ENCODE peak calls at places on chromosomes 7 and 10, in eight cellular contexts. K, Y, I, C, J, Q, G and U are unnamed samples.

GRCh38 chr10:70494966-70495365 is 16.4 kb downstream of the PALD1 start:
- DNase-seq in Q (no peak), J (no peak), C (no peak), K (peak; percentile 87), I (no peak), G (no peak), Y (no peak), U (no peak)

GRCh38 chr10:43218206-43218950 is 48.5 kb downstream of the RASGEF1A start:
- DNase-seq in K (peak; percentile 64), I (peak; percentile 86), C (no peak), G (no peak), Q (no peak), Y (no peak), J (no peak), U (no peak)

GRCh38 chr7:157507987-157508386 is 171.2 kb downstream of the DNAJB6 start:
- DNase-seq in J (no peak), I (no peak), K (peak; percentile 34), G (no peak), C (no peak), Q (no peak), Y (no peak), U (no peak)

GRCh38 chr10:74882831-74883230 is 56.4 kb downstream of the KAT6B start:
- DNase-seq in J (no peak), C (no peak), Y (peak; percentile 27), G (no peak), I (peak; percentile 45), Q (no peak), K (no peak), U (no peak)

GRCh38 chr7:55247466-55247865 is 117.7 kb upstream of the LANCL2 start:
- DNase-seq in Q (no peak), G (no peak), I (peak; percentile 68), C (peak; percentile 45), J (no peak), K (no peak), Y (no peak), U (no peak)

GRCh38 chr7:99392659-99393362 is 15.6 kb downstream of the PDAP1 start:
- DNase-seq in C (no peak), I (peak; percentile 58), J (peak; percentile 83), G (peak; percentile 91), Y (no peak), K (peak; percentile 95), Q (peak; percentile 95), U (peak; percentile 93)

GRCh38 chr10:133373104-133373624 is at the start of gene ECHS1:
- DNase-seq in C (peak; percentile 84), G (peak; percentile 95), K (peak; percentile 100), Y (peak; percentile 63), I (peak; percentile 83), J (peak; percentile 97), Q (peak; percentile 100), U (peak; percentile 95)

GRCh38 chr7:105097619-105098018 is 83.6 kb downstream of the KMT2E start:
- DNase-seq in I (peak; percentile 81), Q (no peak), G (no peak), K (no peak), J (no peak), C (peak; percentile 71), Y (peak; percentile 72), U (no peak)

GRCh38 chr10:7408494-7409044 is 2.3 kb downstream of the SFMBT2 start:
- DNase-seq in Q (peak; percentile 90), J (peak; percentile 79), C (no peak), Y (no peak), G (no peak), K (peak; percentile 91), I (peak; percentile 44), U (no peak)

GRCh38 chr10:46250898-46251856 is 35.6 kb upstream of the ANTXRL start:
- DNase-seq in Q (no peak), I (no peak), C (no peak), Y (no peak), J (no peak), G (peak; percentile 58), K (no peak), U (no peak)

GRCh38 chr10:103679096-103679790 is 176.1 kb downstream of the SH3PXD2A start:
- DNase-seq in Q (no peak), Y (no peak), I (peak; percentile 40), K (no peak), G (no peak), J (no peak), C (no peak), U (no peak)

GRCh38 chr10:79098596-79099015 is 29.8 kb downstream of the ZMIZ1 start:
- DNase-seq in I (peak; percentile 88), Y (no peak), Q (no peak), K (no peak), C (no peak), J (no peak), G (no peak), U (no peak)

GRCh38 chr7:477626-478220 is 41.9 kb downstream of the PDGFA start:
- DNase-seq in G (peak; percentile 11), I (peak; percentile 33), C (no peak), K (peak; percentile 43), J (peak; percentile 16), Y (no peak), Q (no peak), U (peak; percentile 74)

GRCh38 chr7:149785983-149786382 is 12.6 kb upstream of the ZNF467 start:
- DNase-seq in J (no peak), I (no peak), Y (no peak), C (no peak), G (no peak), K (no peak), Q (no peak), U (no peak)

GRCh38 chr7:130891254-130892094 is 157.5 kb upstream of the KLF14 start:
- DNase-seq in I (peak; percentile 98), K (no peak), Y (peak; percentile 83), C (peak; percentile 95), J (peak; percentile 53), Q (no peak), G (no peak), U (no peak)

GRCh38 chr10:69311309-69311708 is 33.0 kb downstream of the HK1 start:
- DNase-seq in G (no peak), J (no peak), I (no peak), K (no peak), Y (no peak), Q (no peak), C (no peak), U (no peak)

GRCh38 chr7:537911-538634 is 18.4 kb upstream of the PDGFA start:
- DNase-seq in I (peak; percentile 93), Q (peak; percentile 71), G (no peak), C (peak; percentile 67), J (peak; percentile 89), K (peak; percentile 89), Y (peak; percentile 63), U (no peak)

GRCh38 chr10:98416589-98416988 is 1.6 kb upstream of the PYROXD2 start:
- DNase-seq in Y (no peak), I (no peak), G (no peak), K (no peak), J (no peak), Q (no peak), C (no peak), U (no peak)

GRCh38 chr7:27923308-27923980 is 183.5 kb downstream of the TAX1BP1 start:
- DNase-seq in I (no peak), G (no peak), K (peak; percentile 69), Q (no peak), J (peak; percentile 54), C (no peak), Y (no peak), U (peak; percentile 72)

GRCh38 chr7:24978837-24979469 is 1.0 kb downstream of the OSBPL3 start:
- DNase-seq in K (peak; percentile 84), Q (no peak), J (no peak), C (no peak), Y (no peak), G (no peak), I (peak; percentile 78), U (peak; percentile 11)

GRCh38 chr10:44385726-44386438 is 985 bp upstream of the CXCL12 start:
- DNase-seq in G (peak; percentile 67), J (peak; percentile 39), Y (no peak), C (no peak), K (peak; percentile 81), I (no peak), Q (peak; percentile 47), U (no peak)

GRCh38 chr7:116727432-116728009 is 55.5 kb downstream of the MET start:
- DNase-seq in C (no peak), Q (no peak), J (no peak), G (no peak), I (peak; percentile 53), Y (no peak), K (no peak), U (no peak)

GRCh38 chr10:35166607-35167006 is 40.0 kb downstream of the CREM start:
- DNase-seq in Y (no peak), K (no peak), J (no peak), C (no peak), Q (no peak), G (no peak), I (no peak), U (no peak)

GRCh38 chr7:75033064-75033463 is 40.5 kb downstream of the RCC1L start:
- DNase-seq in K (no peak), J (no peak), Y (no peak), I (no peak), C (no peak), Q (peak; percentile 74), G (no peak), U (peak; percentile 66)
- TF ChIP-seq CTCF in K (no peak), J (no peak), Y (peak; percentile 33), I (peak; percentile 16), C (peak; percentile 61), Q (peak; percentile 53), G (no peak), U (peak; percentile 53)

DNA sequence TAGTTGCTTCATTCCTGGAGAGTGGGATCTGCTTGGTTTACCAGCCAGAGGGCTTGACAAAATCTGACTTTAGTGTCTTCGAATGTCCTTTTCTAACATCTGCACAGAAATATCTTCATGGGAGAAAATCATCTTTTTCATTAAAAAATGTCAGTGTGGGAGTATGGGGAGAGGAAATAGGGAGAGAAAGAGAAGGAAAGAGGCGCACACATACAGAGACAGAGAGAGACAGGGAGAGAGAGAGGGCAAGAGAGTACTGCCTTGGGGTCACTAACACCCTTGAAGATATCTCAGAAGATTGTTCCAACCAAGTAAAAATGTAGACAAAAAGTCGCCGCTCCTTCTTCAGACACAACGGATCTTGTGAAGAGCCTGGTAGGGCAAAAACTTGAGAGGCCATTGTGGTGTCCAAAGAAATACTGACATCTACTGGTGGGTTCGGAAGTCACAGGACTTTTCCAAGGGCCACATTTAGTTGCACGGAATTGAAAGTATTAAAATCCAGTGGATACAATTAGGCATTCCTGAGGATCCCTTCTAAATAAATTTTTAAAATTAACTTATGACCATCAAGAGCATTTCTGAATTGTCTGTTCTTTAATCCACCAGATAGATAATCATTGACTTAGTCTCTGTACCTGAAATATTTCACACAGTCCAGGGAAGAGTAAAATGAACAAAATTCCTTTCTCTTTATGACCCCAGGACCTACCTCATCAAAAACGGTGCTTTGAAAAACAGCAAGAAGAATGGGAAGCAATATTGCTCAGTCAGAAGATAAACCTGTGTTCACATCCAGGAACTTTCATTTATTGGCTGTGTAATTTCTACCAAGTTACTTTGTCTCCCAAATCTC is 29.7 kb downstream of the VIM start:
- DNase-seq in I (peak; percentile 67), Q (peak; percentile 55), G (no peak), J (no peak), C (peak; percentile 73), Y (no peak), K (no peak), U (peak; percentile 28)
- H3K4me3 ChIP-seq in I (peak overlapping the region; percentile 43), Q (no peak overlapping the region), G (no peak overlapping the region), J (peak overlapping the region; percentile 24), C (peak overlapping the region; percentile 36), Y (peak overlapping the region; percentile 35), K (peak overlapping the region; percentile 11), U (no peak overlapping the region)

GRCh38 chr10:3933733-3934132 is 148.7 kb upstream of the KLF6 start:
- DNase-seq in G (no peak), K (no peak), Y (no peak), I (no peak), C (no peak), J (no peak), Q (no peak), U (no peak)
- H3K27ac ChIP-seq in G (no peak overlapping the region), K (no peak overlapping the region), Y (no peak overlapping the region), I (no peak overlapping the region), C (no peak overlapping the region), J (no peak overlapping the region), Q (no peak overlapping the region), U (no peak overlapping the region)

GRCh38 chr7:101244385-101245146 is at the start of gene FIS1:
- DNase-seq in Q (peak; percentile 98), K (peak; percentile 99), I (peak; percentile 87), J (peak; percentile 95), Y (peak; percentile 52), G (peak; percentile 95), C (peak; percentile 83), U (peak; percentile 94)
- TF ChIP-seq CTCF in Q (peak; percentile 98), K (peak; percentile 90), I (peak; percentile 76), J (no peak), Y (peak; percentile 87), G (peak; percentile 92), C (peak; percentile 90), U (peak; percentile 88)